ENCODE peak calls at places on chromosomes 6 and 20, in ten cellular contexts. One of them, this sample, is unnamed.

GRCh38 chr6:43377710-43378229 is 8.3 kb upstream of the ZNF318 start:
- DNase-seq in RWPE1: no peak
- DNase-seq in cardiac septum: no peak
- DNase-seq in WTC11: no peak
- DNase-seq in right lobe of liver: no peak
- DNase-seq in nucleus accumbens: no peak
- DNase-seq in stimulated activated naive CD8-positive, alpha-beta T cell treated with anti-CD3 and anti-CD28 coated beads, Interleukin-15, amount 100 ng/mL, for 72 hours: no peak
- DNase-seq in stimulated activated CD4-positive, alpha-beta T cell treated with anti-CD3 and anti-CD28 coated beads, Interleukin-1b, Interleukin-23, amount 100 ng/mL, for 48 hours: no peak
- DNase-seq in pancreas: no peak
- DNase-seq in transverse colon: no peak
- DNase-seq in this sample: no peak

GRCh38 chr20:62014488-62014775 is 51.2 kb downstream of the TAF4 start:
- DNase-seq in WTC11: no peak
- DNase-seq in nucleus accumbens: no peak
- DNase-seq in transverse colon: no peak
- DNase-seq in stimulated activated naive CD8-positive, alpha-beta T cell treated with anti-CD3 and anti-CD28 coated beads, Interleukin-15, amount 100 ng/mL, for 72 hours: no peak
- DNase-seq in right lobe of liver: no peak
- DNase-seq in pancreas: no peak
- DNase-seq in stimulated activated CD4-positive, alpha-beta T cell treated with anti-CD3 and anti-CD28 coated beads, Interleukin-1b, Interleukin-23, amount 100 ng/mL, for 48 hours: no peak
- DNase-seq in RWPE1: no peak
- DNase-seq in cardiac septum: no peak
- DNase-seq in this sample: no peak

GRCh38 chr6:146915671-146916127 is 288.5 kb upstream of the STXBP5 start:
- DNase-seq in RWPE1: no peak
- DNase-seq in WTC11: no peak
- DNase-seq in cardiac septum: no peak
- DNase-seq in nucleus accumbens: no peak
- DNase-seq in stimulated activated CD4-positive, alpha-beta T cell treated with anti-CD3 and anti-CD28 coated beads, Interleukin-1b, Interleukin-23, amount 100 ng/mL, for 48 hours: no peak
- DNase-seq in pancreas: no peak
- DNase-seq in stimulated activated naive CD8-positive, alpha-beta T cell treated with anti-CD3 and anti-CD28 coated beads, Interleukin-15, amount 100 ng/mL, for 72 hours: no peak
- DNase-seq in right lobe of liver: no peak
- DNase-seq in transverse colon: no peak
- DNase-seq in this sample: no peak

GRCh38 chr6:43496370-43497128 is 13.6 kb downstream of the LRRC73 start:
- DNase-seq in right lobe of liver: no peak
- DNase-seq in nucleus accumbens: peak
- DNase-seq in WTC11: peak
- DNase-seq in stimulated activated naive CD8-positive, alpha-beta T cell treated with anti-CD3 and anti-CD28 coated beads, Interleukin-15, amount 100 ng/mL, for 72 hours: no peak
- DNase-seq in cardiac septum: no peak
- DNase-seq in pancreas: no peak
- DNase-seq in transverse colon: no peak
- DNase-seq in RWPE1: peak
- DNase-seq in stimulated activated CD4-positive, alpha-beta T cell treated with anti-CD3 and anti-CD28 coated beads, Interleukin-1b, Interleukin-23, amount 100 ng/mL, for 48 hours: no peak
- DNase-seq in this sample: no peak

GRCh38 chr20:23145281-23145700 is 59.2 kb upstream of the CD93 start:
- DNase-seq in transverse colon: peak
- DNase-seq in stimulated activated CD4-positive, alpha-beta T cell treated with anti-CD3 and anti-CD28 coated beads, Interleukin-1b, Interleukin-23, amount 100 ng/mL, for 48 hours: no peak
- DNase-seq in WTC11: no peak
- DNase-seq in RWPE1: no peak
- DNase-seq in right lobe of liver: peak
- DNase-seq in stimulated activated naive CD8-positive, alpha-beta T cell treated with anti-CD3 and anti-CD28 coated beads, Interleukin-15, amount 100 ng/mL, for 72 hours: no peak
- DNase-seq in pancreas: no peak
- DNase-seq in cardiac septum: no peak
- DNase-seq in nucleus accumbens: no peak
- DNase-seq in this sample: peak

GRCh38 chr20:2637246-2637645 is 15.2 kb upstream of the NOP56 start:
- DNase-seq in RWPE1: no peak
- DNase-seq in nucleus accumbens: no peak
- DNase-seq in stimulated activated CD4-positive, alpha-beta T cell treated with anti-CD3 and anti-CD28 coated beads, Interleukin-1b, Interleukin-23, amount 100 ng/mL, for 48 hours: no peak
- DNase-seq in stimulated activated naive CD8-positive, alpha-beta T cell treated with anti-CD3 and anti-CD28 coated beads, Interleukin-15, amount 100 ng/mL, for 72 hours: no peak
- DNase-seq in WTC11: no peak
- DNase-seq in transverse colon: no peak
- DNase-seq in pancreas: no peak
- DNase-seq in right lobe of liver: no peak
- DNase-seq in cardiac septum: no peak
- DNase-seq in this sample: no peak

GRCh38 chr6:85641916-85642773 is 541 bp downstream of the SYNCRIP start:
- DNase-seq in WTC11: peak
- DNase-seq in stimulated activated CD4-positive, alpha-beta T cell treated with anti-CD3 and anti-CD28 coated beads, Interleukin-1b, Interleukin-23, amount 100 ng/mL, for 48 hours: peak
- DNase-seq in nucleus accumbens: peak
- DNase-seq in pancreas: peak
- DNase-seq in stimulated activated naive CD8-positive, alpha-beta T cell treated with anti-CD3 and anti-CD28 coated beads, Interleukin-15, amount 100 ng/mL, for 72 hours: peak
- DNase-seq in right lobe of liver: peak
- DNase-seq in cardiac septum: peak
- DNase-seq in RWPE1: peak
- DNase-seq in transverse colon: peak
- DNase-seq in this sample: peak

GRCh38 chr6:91081452-91082067 is 494.7 kb upstream of the MAP3K7 start:
- DNase-seq in transverse colon: no peak
- DNase-seq in nucleus accumbens: no peak
- DNase-seq in right lobe of liver: no peak
- DNase-seq in pancreas: no peak
- DNase-seq in cardiac septum: no peak
- DNase-seq in stimulated activated naive CD8-positive, alpha-beta T cell treated with anti-CD3 and anti-CD28 coated beads, Interleukin-15, amount 100 ng/mL, for 72 hours: no peak
- DNase-seq in RWPE1: peak
- DNase-seq in stimulated activated CD4-positive, alpha-beta T cell treated with anti-CD3 and anti-CD28 coated beads, Interleukin-1b, Interleukin-23, amount 100 ng/mL, for 48 hours: no peak
- DNase-seq in WTC11: no peak
- DNase-seq in this sample: no peak

GRCh38 chr6:106223300-106223930 is 102.1 kb downstream of the ATG5 start:
- DNase-seq in RWPE1: peak
- DNase-seq in transverse colon: peak
- DNase-seq in nucleus accumbens: no peak
- DNase-seq in stimulated activated naive CD8-positive, alpha-beta T cell treated with anti-CD3 and anti-CD28 coated beads, Interleukin-15, amount 100 ng/mL, for 72 hours: peak
- DNase-seq in right lobe of liver: peak
- DNase-seq in pancreas: peak
- DNase-seq in cardiac septum: no peak
- DNase-seq in stimulated activated CD4-positive, alpha-beta T cell treated with anti-CD3 and anti-CD28 coated beads, Interleukin-1b, Interleukin-23, amount 100 ng/mL, for 48 hours: peak
- DNase-seq in WTC11: peak
- DNase-seq in this sample: no peak

GRCh38 chr6:7135755-7136154 is 28.0 kb downstream of the RREB1 start:
- DNase-seq in RWPE1: no peak
- DNase-seq in stimulated activated naive CD8-positive, alpha-beta T cell treated with anti-CD3 and anti-CD28 coated beads, Interleukin-15, amount 100 ng/mL, for 72 hours: no peak
- DNase-seq in cardiac septum: no peak
- DNase-seq in WTC11: no peak
- DNase-seq in transverse colon: no peak
- DNase-seq in nucleus accumbens: no peak
- DNase-seq in stimulated activated CD4-positive, alpha-beta T cell treated with anti-CD3 and anti-CD28 coated beads, Interleukin-1b, Interleukin-23, amount 100 ng/mL, for 48 hours: no peak
- DNase-seq in pancreas: no peak
- DNase-seq in right lobe of liver: no peak
- DNase-seq in this sample: no peak

GRCh38 chr6:170082531-170083187 is 208.2 kb downstream of the DLL1 start:
- DNase-seq in stimulated activated naive CD8-positive, alpha-beta T cell treated with anti-CD3 and anti-CD28 coated beads, Interleukin-15, amount 100 ng/mL, for 72 hours: peak
- DNase-seq in RWPE1: no peak
- DNase-seq in WTC11: no peak
- DNase-seq in right lobe of liver: peak
- DNase-seq in transverse colon: peak
- DNase-seq in stimulated activated CD4-positive, alpha-beta T cell treated with anti-CD3 and anti-CD28 coated beads, Interleukin-1b, Interleukin-23, amount 100 ng/mL, for 48 hours: no peak
- DNase-seq in pancreas: peak
- DNase-seq in nucleus accumbens: no peak
- DNase-seq in cardiac septum: peak
- DNase-seq in this sample: peak

GRCh38 chr6:160583805-160584204 is 80.3 kb downstream of the LPA start:
- DNase-seq in stimulated activated naive CD8-positive, alpha-beta T cell treated with anti-CD3 and anti-CD28 coated beads, Interleukin-15, amount 100 ng/mL, for 72 hours: no peak
- DNase-seq in transverse colon: no peak
- DNase-seq in pancreas: no peak
- DNase-seq in WTC11: no peak
- DNase-seq in cardiac septum: no peak
- DNase-seq in nucleus accumbens: no peak
- DNase-seq in stimulated activated CD4-positive, alpha-beta T cell treated with anti-CD3 and anti-CD28 coated beads, Interleukin-1b, Interleukin-23, amount 100 ng/mL, for 48 hours: no peak
- DNase-seq in RWPE1: peak
- DNase-seq in right lobe of liver: no peak
- DNase-seq in this sample: no peak

GRCh38 chr6:3813918-3814317 is 35.3 kb upstream of the FAM50B start:
- DNase-seq in cardiac septum: no peak
- DNase-seq in pancreas: no peak
- DNase-seq in stimulated activated naive CD8-positive, alpha-beta T cell treated with anti-CD3 and anti-CD28 coated beads, Interleukin-15, amount 100 ng/mL, for 72 hours: no peak
- DNase-seq in stimulated activated CD4-positive, alpha-beta T cell treated with anti-CD3 and anti-CD28 coated beads, Interleukin-1b, Interleukin-23, amount 100 ng/mL, for 48 hours: no peak
- DNase-seq in nucleus accumbens: no peak
- DNase-seq in RWPE1: no peak
- DNase-seq in right lobe of liver: no peak
- DNase-seq in WTC11: no peak
- DNase-seq in transverse colon: no peak
- DNase-seq in this sample: no peak

GRCh38 chr20:35008411-35009342 is 53.0 kb downstream of the MYH7B start:
- DNase-seq in transverse colon: peak
- DNase-seq in nucleus accumbens: no peak
- DNase-seq in WTC11: no peak
- DNase-seq in pancreas: peak
- DNase-seq in stimulated activated CD4-positive, alpha-beta T cell treated with anti-CD3 and anti-CD28 coated beads, Interleukin-1b, Interleukin-23, amount 100 ng/mL, for 48 hours: no peak
- DNase-seq in stimulated activated naive CD8-positive, alpha-beta T cell treated with anti-CD3 and anti-CD28 coated beads, Interleukin-15, amount 100 ng/mL, for 72 hours: peak
- DNase-seq in right lobe of liver: peak
- DNase-seq in cardiac septum: peak
- DNase-seq in RWPE1: no peak
- DNase-seq in this sample: peak

GRCh38 chr6:52454556-52454955 is 34.4 kb downstream of the EFHC1 start:
- DNase-seq in nucleus accumbens: no peak
- DNase-seq in stimulated activated CD4-positive, alpha-beta T cell treated with anti-CD3 and anti-CD28 coated beads, Interleukin-1b, Interleukin-23, amount 100 ng/mL, for 48 hours: no peak
- DNase-seq in stimulated activated naive CD8-positive, alpha-beta T cell treated with anti-CD3 and anti-CD28 coated beads, Interleukin-15, amount 100 ng/mL, for 72 hours: no peak
- DNase-seq in cardiac septum: no peak
- DNase-seq in transverse colon: no peak
- DNase-seq in WTC11: no peak
- DNase-seq in right lobe of liver: no peak
- DNase-seq in pancreas: no peak
- DNase-seq in RWPE1: peak
- DNase-seq in this sample: no peak

GRCh38 chr6:108957221-108957620 is 109.0 kb downstream of the ARMC2 start:
- DNase-seq in transverse colon: no peak
- DNase-seq in RWPE1: no peak
- DNase-seq in stimulated activated naive CD8-positive, alpha-beta T cell treated with anti-CD3 and anti-CD28 coated beads, Interleukin-15, amount 100 ng/mL, for 72 hours: no peak
- DNase-seq in stimulated activated CD4-positive, alpha-beta T cell treated with anti-CD3 and anti-CD28 coated beads, Interleukin-1b, Interleukin-23, amount 100 ng/mL, for 48 hours: no peak
- DNase-seq in pancreas: no peak
- DNase-seq in WTC11: no peak
- DNase-seq in nucleus accumbens: no peak
- DNase-seq in right lobe of liver: no peak
- DNase-seq in cardiac septum: no peak
- DNase-seq in this sample: peak